ENCODE peak calls at places on chromosomes 2 and 18, in eight cellular contexts. One of them, this sample, is unnamed.

GRCh38 chr2:236173734-236174607 is 5.8 kb upstream of the GBX2 start:
- DNase-seq in fibroblast of the aortic adventitia: no peak
- DNase-seq in IMR-90: no peak
- DNase-seq in adipocyte: no peak
- DNase-seq in kidney tubule cell: peak
- DNase-seq in NCI-H510A treated with DMSO at 0.1 percent for 48 hours: no peak
- DNase-seq in aorta: no peak
- DNase-seq in Peyer's patch: no peak
- DNase-seq in this sample: no peak

GRCh38 chr2:43323810-43324588 is 97.6 kb upstream of the ZFP36L2 start:
- DNase-seq in IMR-90: no peak
- DNase-seq in adipocyte: peak
- DNase-seq in Peyer's patch: no peak
- DNase-seq in aorta: peak
- DNase-seq in fibroblast of the aortic adventitia: no peak
- DNase-seq in NCI-H510A treated with DMSO at 0.1 percent for 48 hours: no peak
- DNase-seq in kidney tubule cell: no peak
- DNase-seq in this sample: no peak

GRCh38 chr18:26506012-26506411 is 42.3 kb downstream of the KCTD1 start:
- DNase-seq in Peyer's patch: no peak
- DNase-seq in IMR-90: no peak
- DNase-seq in adipocyte: no peak
- DNase-seq in aorta: no peak
- DNase-seq in NCI-H510A treated with DMSO at 0.1 percent for 48 hours: peak
- DNase-seq in fibroblast of the aortic adventitia: no peak
- DNase-seq in kidney tubule cell: no peak
- DNase-seq in this sample: no peak

GRCh38 chr2:143635302-143635701 is 506.1 kb downstream of the ARHGAP15 start:
- DNase-seq in kidney tubule cell: no peak
- DNase-seq in IMR-90: no peak
- DNase-seq in Peyer's patch: no peak
- DNase-seq in aorta: no peak
- DNase-seq in fibroblast of the aortic adventitia: no peak
- DNase-seq in adipocyte: no peak
- DNase-seq in NCI-H510A treated with DMSO at 0.1 percent for 48 hours: no peak
- DNase-seq in this sample: no peak

GRCh38 chr2:182949572-182950189 is 83.2 kb upstream of the FRZB start:
- DNase-seq in kidney tubule cell: peak
- DNase-seq in IMR-90: peak
- DNase-seq in Peyer's patch: no peak
- DNase-seq in NCI-H510A treated with DMSO at 0.1 percent for 48 hours: no peak
- DNase-seq in aorta: peak
- DNase-seq in adipocyte: no peak
- DNase-seq in fibroblast of the aortic adventitia: no peak
- DNase-seq in this sample: no peak

GRCh38 chr2:29267710-29268109 is 152.5 kb downstream of the CLIP4 start:
- DNase-seq in Peyer's patch: no peak
- DNase-seq in fibroblast of the aortic adventitia: no peak
- DNase-seq in adipocyte: no peak
- DNase-seq in aorta: no peak
- DNase-seq in IMR-90: no peak
- DNase-seq in kidney tubule cell: no peak
- DNase-seq in NCI-H510A treated with DMSO at 0.1 percent for 48 hours: no peak
- DNase-seq in this sample: no peak

GRCh38 chr2:46481541-46482193 is 2.3 kb downstream of the TMEM247 start:
- DNase-seq in NCI-H510A treated with DMSO at 0.1 percent for 48 hours: peak
- DNase-seq in fibroblast of the aortic adventitia: peak
- DNase-seq in Peyer's patch: no peak
- DNase-seq in kidney tubule cell: peak
- DNase-seq in aorta: no peak
- DNase-seq in adipocyte: peak
- DNase-seq in IMR-90: peak
- DNase-seq in this sample: no peak

GRCh38 chr2:210421916-210422315 is 54.6 kb downstream of the LANCL1 start:
- DNase-seq in fibroblast of the aortic adventitia: peak
- DNase-seq in adipocyte: peak
- DNase-seq in Peyer's patch: no peak
- DNase-seq in kidney tubule cell: peak
- DNase-seq in IMR-90: peak
- DNase-seq in NCI-H510A treated with DMSO at 0.1 percent for 48 hours: no peak
- DNase-seq in aorta: no peak
- DNase-seq in this sample: no peak

GRCh38 chr18:31064130-31064529 is 21.6 kb upstream of the DSC3 start:
- DNase-seq in Peyer's patch: no peak
- DNase-seq in adipocyte: no peak
- DNase-seq in IMR-90: no peak
- DNase-seq in kidney tubule cell: no peak
- DNase-seq in fibroblast of the aortic adventitia: no peak
- DNase-seq in aorta: no peak
- DNase-seq in NCI-H510A treated with DMSO at 0.1 percent for 48 hours: no peak
- DNase-seq in this sample: no peak

This sample was measured in T-helper 1 cell.